ENCODE peak calls at places on chromosomes 16 and 17, in seven cellular contexts. One of them, this sample, is unnamed.

GRCh38 chr17:63774141-63774981 is at the start of gene DDX42:
- DNase-seq in H1: no peak
- DNase-seq in H9: peak; percentile 60
- DNase-seq in mesenchymal stem cell: peak; percentile 81
- DNase-seq in neuronal stem cell: no peak
- DNase-seq in IMR-90: peak; percentile 54
- DNase-seq in trophoblast cell: peak; percentile 40
- DNase-seq in this sample: peak; percentile 72

GRCh38 chr17:63171428-63172205 is 205.6 kb downstream of the TANC2 start:
- DNase-seq in IMR-90: peak; percentile 73
- DNase-seq in H1: no peak
- DNase-seq in trophoblast cell: peak; percentile 76
- DNase-seq in mesenchymal stem cell: peak; percentile 46
- DNase-seq in neuronal stem cell: no peak
- DNase-seq in H9: no peak
- DNase-seq in this sample: no peak

GRCh38 chr17:68428498-68429172 is 28.7 kb downstream of the WIPI1 start:
- DNase-seq in mesenchymal stem cell: no peak
- DNase-seq in neuronal stem cell: no peak
- DNase-seq in trophoblast cell: no peak
- DNase-seq in H1: no peak
- DNase-seq in IMR-90: no peak
- DNase-seq in H9: no peak
- DNase-seq in this sample: no peak

GRCh38 chr17:1942666-1943431 is 82.3 kb downstream of the RTN4RL1 start:
- DNase-seq in H1: no peak
- DNase-seq in trophoblast cell: no peak
- DNase-seq in neuronal stem cell: no peak
- DNase-seq in H9: peak; percentile 30
- DNase-seq in mesenchymal stem cell: no peak
- DNase-seq in IMR-90: no peak
- DNase-seq in this sample: no peak

GRCh38 chr17:68516732-68517131 is 4.5 kb downstream of the PRKAR1A start:
- DNase-seq in neuronal stem cell: no peak
- DNase-seq in H9: no peak
- DNase-seq in mesenchymal stem cell: no peak
- DNase-seq in trophoblast cell: no peak
- DNase-seq in H1: no peak
- DNase-seq in IMR-90: peak; percentile 15
- DNase-seq in this sample: no peak

GRCh38 chr17:7004398-7005253 is 7.8 kb upstream of the RNASEK start:
- DNase-seq in neuronal stem cell: no peak
- DNase-seq in trophoblast cell: peak; percentile 93
- DNase-seq in IMR-90: peak; percentile 54
- DNase-seq in H1: no peak
- DNase-seq in mesenchymal stem cell: peak; percentile 73
- DNase-seq in H9: no peak
- DNase-seq in this sample: peak; percentile 82

GRCh38 chr17:47654991-47655390 is 5.3 kb downstream of the KPNB1 start:
- DNase-seq in neuronal stem cell: no peak
- DNase-seq in H9: no peak
- DNase-seq in trophoblast cell: no peak
- DNase-seq in IMR-90: no peak
- DNase-seq in mesenchymal stem cell: no peak
- DNase-seq in H1: no peak
- DNase-seq in this sample: no peak

GRCh38 chr17:58319181-58320162 is 9.1 kb downstream of the TSPOAP1 start:
- DNase-seq in IMR-90: no peak
- DNase-seq in trophoblast cell: no peak
- DNase-seq in H9: no peak
- DNase-seq in neuronal stem cell: no peak
- DNase-seq in mesenchymal stem cell: no peak
- DNase-seq in H1: no peak
- DNase-seq in this sample: no peak

GRCh38 chr17:3043737-3044365 is 19.6 kb downstream of the OR1D5 start:
- DNase-seq in neuronal stem cell: no peak
- DNase-seq in IMR-90: no peak
- DNase-seq in H1: no peak
- DNase-seq in H9: no peak
- DNase-seq in mesenchymal stem cell: no peak
- DNase-seq in trophoblast cell: peak; percentile 83
- DNase-seq in this sample: peak; percentile 32

DNA sequence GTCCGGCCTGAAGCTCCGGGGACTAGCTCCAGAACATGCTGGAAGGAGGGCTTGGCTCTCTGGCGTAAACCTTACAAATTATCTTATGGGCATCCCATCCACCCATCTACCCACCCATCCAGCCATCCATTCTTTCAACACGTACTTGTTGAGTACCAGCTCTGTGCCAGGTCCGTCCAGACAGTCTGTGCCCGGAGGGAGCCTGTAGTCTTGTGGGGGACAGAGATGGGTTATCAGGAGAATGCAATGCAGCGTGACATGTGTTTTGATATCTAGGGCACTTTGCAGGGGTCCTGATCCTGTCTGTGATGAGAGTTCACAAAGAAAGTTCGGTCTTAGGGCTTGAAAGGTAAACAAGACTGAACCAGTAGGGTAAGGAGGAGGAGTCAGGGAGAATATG is 4.1 kb upstream of the SLC13A2 start:
- DNase-seq in IMR-90: no peak
- DNase-seq in H9: no peak
- DNase-seq in H1: no peak
- DNase-seq in neuronal stem cell: no peak
- DNase-seq in mesenchymal stem cell: no peak
- DNase-seq in trophoblast cell: no peak
- DNase-seq in this sample: peak; percentile 18
- H2AK5ac ChIP-seq in IMR-90: no peak overlapping the region
- H2AK5ac ChIP-seq in H9: no peak overlapping the region
- H2AK5ac ChIP-seq in H1: no peak overlapping the region
- H2AK5ac ChIP-seq in neuronal stem cell: no peak overlapping the region
- H2AK5ac ChIP-seq in mesenchymal stem cell: no peak overlapping the region
- H2AK5ac ChIP-seq in trophoblast cell: no peak overlapping the region
- H2AK5ac ChIP-seq in this sample: no peak overlapping the region

GRCh38 chr17:8021565-8022357 is 17.1 kb upstream of the ALOX15B start:
- DNase-seq in mesenchymal stem cell: no peak
- DNase-seq in IMR-90: no peak
- DNase-seq in neuronal stem cell: no peak
- DNase-seq in trophoblast cell: peak; percentile 47
- DNase-seq in H9: no peak
- DNase-seq in H1: no peak
- DNase-seq in this sample: peak; percentile 37
- H2AK5ac ChIP-seq in mesenchymal stem cell: no peak overlapping the region
- H2AK5ac ChIP-seq in IMR-90: no peak overlapping the region
- H2AK5ac ChIP-seq in neuronal stem cell: no peak overlapping the region
- H2AK5ac ChIP-seq in trophoblast cell: no peak overlapping the region
- H2AK5ac ChIP-seq in H9: no peak overlapping the region
- H2AK5ac ChIP-seq in H1: peak overlapping the region; percentile 39
- H2AK5ac ChIP-seq in this sample: no peak overlapping the region

GRCh38 chr16:86033971-86034370 is 135.0 kb downstream of the IRF8 start:
- DNase-seq in H1: no peak
- DNase-seq in IMR-90: no peak
- DNase-seq in mesenchymal stem cell: no peak
- DNase-seq in trophoblast cell: no peak
- DNase-seq in H9: no peak
- DNase-seq in neuronal stem cell: no peak
- DNase-seq in this sample: no peak
- H2AK5ac ChIP-seq in H1: no peak overlapping the region
- H2AK5ac ChIP-seq in IMR-90: no peak overlapping the region
- H2AK5ac ChIP-seq in mesenchymal stem cell: no peak overlapping the region
- H2AK5ac ChIP-seq in trophoblast cell: no peak overlapping the region
- H2AK5ac ChIP-seq in H9: no peak overlapping the region
- H2AK5ac ChIP-seq in neuronal stem cell: peak overlapping the region; percentile 30
- H2AK5ac ChIP-seq in this sample: no peak overlapping the region

GRCh38 chr16:53478965-53479364 is 24.0 kb downstream of the AKTIP start:
- DNase-seq in H1: no peak
- DNase-seq in neuronal stem cell: no peak
- DNase-seq in mesenchymal stem cell: no peak
- DNase-seq in IMR-90: no peak
- DNase-seq in trophoblast cell: no peak
- DNase-seq in H9: no peak
- DNase-seq in this sample: no peak
- H2AK5ac ChIP-seq in H1: no peak overlapping the region
- H2AK5ac ChIP-seq in neuronal stem cell: no peak overlapping the region
- H2AK5ac ChIP-seq in mesenchymal stem cell: no peak overlapping the region
- H2AK5ac ChIP-seq in IMR-90: no peak overlapping the region
- H2AK5ac ChIP-seq in trophoblast cell: no peak overlapping the region
- H2AK5ac ChIP-seq in H9: no peak overlapping the region
- H2AK5ac ChIP-seq in this sample: no peak overlapping the region

DNA sequence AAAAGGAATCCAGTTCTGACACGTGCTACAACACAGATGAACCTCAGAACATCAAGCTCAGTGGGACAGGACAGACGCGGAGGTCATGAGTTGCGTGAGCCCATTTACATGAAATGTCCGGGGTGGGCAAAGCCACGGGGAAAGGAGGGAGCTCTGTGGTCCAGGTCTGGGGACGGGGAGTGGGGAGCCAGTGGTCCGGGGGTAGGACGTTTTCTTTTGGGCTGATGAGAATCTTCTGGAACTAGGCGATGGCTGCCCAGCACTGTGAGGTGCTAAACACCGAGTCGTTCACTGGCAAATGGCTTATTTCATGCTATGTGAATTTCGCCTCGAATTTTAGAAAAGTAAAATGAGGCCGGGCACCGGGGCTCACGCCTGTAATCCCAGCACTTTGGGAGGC is 2.6 kb upstream of the LMF1 start:
- DNase-seq in mesenchymal stem cell: no peak
- DNase-seq in H1: no peak
- DNase-seq in IMR-90: no peak
- DNase-seq in trophoblast cell: no peak
- DNase-seq in H9: no peak
- DNase-seq in neuronal stem cell: no peak
- DNase-seq in this sample: no peak
- H2AK5ac ChIP-seq in mesenchymal stem cell: no peak overlapping the region
- H2AK5ac ChIP-seq in H1: no peak overlapping the region
- H2AK5ac ChIP-seq in IMR-90: no peak overlapping the region
- H2AK5ac ChIP-seq in trophoblast cell: no peak overlapping the region
- H2AK5ac ChIP-seq in H9: no peak overlapping the region
- H2AK5ac ChIP-seq in neuronal stem cell: no peak overlapping the region
- H2AK5ac ChIP-seq in this sample: no peak overlapping the region

GRCh38 chr17:16977932-16978331 is 6.0 kb upstream of the TNFRSF13B start:
- DNase-seq in IMR-90: peak; percentile 38
- DNase-seq in neuronal stem cell: no peak
- DNase-seq in trophoblast cell: peak; percentile 70
- DNase-seq in H1: no peak
- DNase-seq in H9: peak; percentile 23
- DNase-seq in mesenchymal stem cell: no peak
- DNase-seq in this sample: peak; percentile 83

GRCh38 chr17:16980061-16980460 is 8.1 kb upstream of the TNFRSF13B start:
- DNase-seq in H1: no peak
- DNase-seq in H9: no peak
- DNase-seq in IMR-90: no peak
- DNase-seq in neuronal stem cell: no peak
- DNase-seq in mesenchymal stem cell: no peak
- DNase-seq in trophoblast cell: peak; percentile 66
- DNase-seq in this sample: no peak

GRCh38 chr17:16981928-16982327 is 10.0 kb upstream of the TNFRSF13B start:
- DNase-seq in mesenchymal stem cell: no peak
- DNase-seq in IMR-90: no peak
- DNase-seq in H9: peak; percentile 27
- DNase-seq in trophoblast cell: no peak
- DNase-seq in H1: no peak
- DNase-seq in neuronal stem cell: no peak
- DNase-seq in this sample: no peak

GRCh38 chr17:16976686-16977550 is 5.0 kb upstream of the TNFRSF13B start:
- DNase-seq in neuronal stem cell: no peak
- DNase-seq in IMR-90: no peak
- DNase-seq in H9: peak; percentile 23
- DNase-seq in H1: no peak
- DNase-seq in mesenchymal stem cell: no peak
- DNase-seq in trophoblast cell: no peak
- DNase-seq in this sample: peak; percentile 31

DNA sequence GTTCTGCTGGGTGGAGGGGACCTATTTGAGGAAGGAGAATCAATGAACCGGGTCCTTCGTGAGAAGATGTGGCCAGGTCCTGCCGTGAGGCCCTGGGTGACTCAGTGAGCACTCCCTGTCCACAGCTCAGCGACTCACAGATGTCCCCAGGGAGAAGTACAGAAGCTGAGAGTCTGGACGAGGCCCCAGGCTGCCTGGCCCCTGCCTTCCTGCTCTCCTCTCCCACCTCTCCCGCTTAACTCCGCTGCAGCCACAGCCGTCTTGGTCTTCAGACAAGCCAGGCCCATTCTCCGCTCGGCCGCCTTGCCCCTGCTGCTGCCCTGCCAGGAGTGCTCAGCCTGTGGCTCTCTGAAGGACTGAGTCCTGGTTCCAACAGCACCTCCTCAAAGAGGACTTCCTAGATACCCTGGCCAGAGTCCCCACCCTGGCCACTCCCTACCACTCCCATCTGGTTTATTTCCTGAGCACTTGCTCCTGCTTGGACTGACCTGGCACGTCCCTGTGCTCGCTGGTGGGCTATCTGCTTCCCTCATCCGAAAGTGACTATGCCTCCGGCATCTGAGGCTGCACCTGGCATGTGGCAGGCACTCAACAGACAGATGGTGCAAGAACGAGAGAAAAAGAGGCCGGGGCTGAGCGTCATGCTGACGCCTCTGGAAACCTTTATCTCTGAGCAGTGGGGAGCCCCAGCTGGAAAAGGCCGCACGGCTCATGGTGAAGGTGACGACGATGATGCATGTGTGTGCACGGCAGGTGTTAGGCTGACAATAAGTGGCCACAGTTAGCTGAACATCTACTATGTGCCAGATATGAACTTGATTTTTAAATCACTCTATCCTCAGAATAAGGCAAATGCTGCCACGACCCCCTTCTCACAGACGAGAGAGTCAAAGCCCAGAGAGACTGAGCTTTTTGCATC is 9.2 kb upstream of the TNFRSF13B start:
- DNase-seq in neuronal stem cell: no peak
- DNase-seq in H9: peak; percentile 36
- DNase-seq in IMR-90: no peak
- DNase-seq in H1: no peak
- DNase-seq in mesenchymal stem cell: no peak
- DNase-seq in trophoblast cell: peak; percentile 65
- DNase-seq in this sample: peak; percentile 14
- H2AK5ac ChIP-seq in neuronal stem cell: peak overlapping the region; percentile 39
- H2AK5ac ChIP-seq in H9: no peak overlapping the region
- H2AK5ac ChIP-seq in IMR-90: no peak overlapping the region
- H2AK5ac ChIP-seq in H1: no peak overlapping the region
- H2AK5ac ChIP-seq in mesenchymal stem cell: peak overlapping the region; percentile 61
- H2AK5ac ChIP-seq in trophoblast cell: no peak overlapping the region
- H2AK5ac ChIP-seq in this sample: no peak overlapping the region

DNA sequence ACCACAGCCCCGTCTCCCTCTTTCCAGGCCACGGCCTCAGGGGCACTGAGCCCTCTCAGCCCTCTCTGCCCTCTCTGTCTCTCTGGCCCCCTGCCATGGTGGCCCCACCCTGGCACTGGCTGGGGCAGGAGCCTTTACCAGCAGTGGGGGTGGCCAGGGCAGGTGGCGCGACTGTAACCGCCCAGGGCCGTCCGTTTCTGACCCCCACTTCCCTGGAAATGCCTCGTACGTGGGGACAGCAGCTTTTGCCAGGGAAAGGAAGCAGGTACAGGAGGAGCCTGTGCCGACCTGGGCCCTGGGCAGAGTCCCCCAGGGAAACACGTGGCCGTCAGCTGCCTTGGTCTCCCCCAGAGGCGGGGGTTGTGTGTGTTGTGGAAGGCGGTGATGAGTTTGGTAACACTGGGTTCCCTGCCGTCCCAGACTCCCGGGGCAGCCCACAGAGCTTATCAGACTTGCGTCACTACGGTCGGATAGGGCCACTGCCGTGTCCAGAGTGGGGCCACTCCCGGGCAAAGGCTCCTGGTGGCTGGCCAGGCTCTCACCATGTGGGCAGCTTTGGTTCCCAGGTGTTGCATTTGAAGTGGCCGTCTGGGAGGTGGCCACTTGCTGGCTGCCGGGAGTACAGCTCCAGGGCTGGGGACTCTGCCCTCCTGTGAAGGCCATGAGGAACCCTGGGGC is 249.3 kb upstream of the CIBAR2 start:
- DNase-seq in trophoblast cell: peak; percentile 16
- DNase-seq in neuronal stem cell: no peak
- DNase-seq in H1: no peak
- DNase-seq in IMR-90: no peak
- DNase-seq in mesenchymal stem cell: no peak
- DNase-seq in H9: no peak
- DNase-seq in this sample: no peak
- H2AK5ac ChIP-seq in trophoblast cell: peak overlapping the region; percentile 90
- H2AK5ac ChIP-seq in neuronal stem cell: peak overlapping the region; percentile 74
- H2AK5ac ChIP-seq in H1: no peak overlapping the region
- H2AK5ac ChIP-seq in IMR-90: no peak overlapping the region
- H2AK5ac ChIP-seq in mesenchymal stem cell: peak overlapping the region; percentile 35
- H2AK5ac ChIP-seq in H9: no peak overlapping the region
- H2AK5ac ChIP-seq in this sample: no peak overlapping the region

This sample was measured in mesendoderm.